ENCODE peak calls at places on chromosome 3, in seven cellular contexts. P is mesothelial cell of epicardium, V is A549, H is cardiac fibroblast, F is suprapubic skin, K is heart left ventricle, U is tibial nerve. Z is an unnamed sample.

GRCh38 chr3:136194409-136195257 is 1.5 kb downstream of the MSL2 start:
- DNase-seq in P (peak; percentile 38), V (no peak), H (peak; percentile 20), F (no peak), K (no peak), U (peak; percentile 14), Z (peak; percentile 12)

GRCh38 chr3:6770376-6770648 is 90.6 kb upstream of the GRM7 start:
- DNase-seq in P (no peak), V (no peak), H (no peak), F (no peak), K (no peak), U (no peak), Z (no peak)

GRCh38 chr3:168002786-168003368 is 92.8 kb downstream of the GOLIM4 start:
- DNase-seq in P (no peak), V (peak; percentile 26), H (peak; percentile 54), F (no peak), K (no peak), U (no peak), Z (no peak)

GRCh38 chr3:52225452-52226228 is at the start of gene TLR9:
- DNase-seq in P (no peak), V (no peak), H (no peak), F (peak; percentile 49), K (no peak), U (no peak), Z (no peak)

GRCh38 chr3:84224262-84224661 is 734.5 kb upstream of the CADM2 start:
- DNase-seq in P (no peak), V (no peak), H (no peak), F (no peak), K (no peak), U (no peak), Z (no peak)

GRCh38 chr3:20572473-20572872 is 386.5 kb upstream of the SGO1 start:
- DNase-seq in P (no peak), V (no peak), H (no peak), F (no peak), K (no peak), U (no peak), Z (no peak)

GRCh38 chr3:126538966-126539365 is 15.0 kb downstream of the CHST13 start:
- DNase-seq in P (no peak), V (no peak), H (no peak), F (no peak), K (no peak), U (no peak), Z (no peak)

GRCh38 chr3:24683511-24684384 is 189.1 kb upstream of the THRB start:
- DNase-seq in P (no peak), V (peak; percentile 67), H (peak; percentile 83), F (no peak), K (no peak), U (no peak), Z (no peak)

GRCh38 chr3:39413691-39414420 is 7.3 kb downstream of the RPSA start:
- DNase-seq in P (no peak), V (no peak), H (peak; percentile 43), F (no peak), K (no peak), U (no peak), Z (no peak)

GRCh38 chr3:78911394-78911793 is 856.4 kb downstream of the ROBO1 start:
- DNase-seq in P (no peak), V (no peak), H (no peak), F (no peak), K (no peak), U (no peak), Z (no peak)

GRCh38 chr3:13722178-13722577 is 157.7 kb downstream of the WNT7A start:
- DNase-seq in P (no peak), V (no peak), H (no peak), F (no peak), K (no peak), U (no peak), Z (no peak)

GRCh38 chr3:112124901-112125607 is 8.0 kb downstream of the GCSAM start:
- DNase-seq in P (no peak), V (no peak), H (no peak), F (no peak), K (no peak), U (no peak), Z (no peak)

GRCh38 chr3:194117114-194117845 is 18.7 kb upstream of the HES1 start:
- DNase-seq in P (no peak), V (no peak), H (no peak), F (no peak), K (no peak), U (no peak), Z (no peak)

GRCh38 chr3:60651799-60652198 is 599.5 kb downstream of the FHIT start:
- DNase-seq in P (no peak), V (no peak), H (no peak), F (no peak), K (no peak), U (no peak), Z (no peak)

GRCh38 chr3:196609815-196610515 is 29.5 kb upstream of the NRROS start:
- DNase-seq in P (no peak), V (no peak), H (no peak), F (no peak), K (no peak), U (no peak), Z (no peak)

GRCh38 chr3:78887608-78888011 is 880.2 kb downstream of the ROBO1 start:
- DNase-seq in P (no peak), V (no peak), H (peak; percentile 30), F (no peak), K (no peak), U (no peak), Z (no peak)

GRCh38 chr3:155078959-155079794 is 942 bp upstream of the MME start:
- DNase-seq in P (peak; percentile 39), V (no peak), H (peak; percentile 70), F (no peak), K (no peak), U (no peak), Z (no peak)

DNA sequence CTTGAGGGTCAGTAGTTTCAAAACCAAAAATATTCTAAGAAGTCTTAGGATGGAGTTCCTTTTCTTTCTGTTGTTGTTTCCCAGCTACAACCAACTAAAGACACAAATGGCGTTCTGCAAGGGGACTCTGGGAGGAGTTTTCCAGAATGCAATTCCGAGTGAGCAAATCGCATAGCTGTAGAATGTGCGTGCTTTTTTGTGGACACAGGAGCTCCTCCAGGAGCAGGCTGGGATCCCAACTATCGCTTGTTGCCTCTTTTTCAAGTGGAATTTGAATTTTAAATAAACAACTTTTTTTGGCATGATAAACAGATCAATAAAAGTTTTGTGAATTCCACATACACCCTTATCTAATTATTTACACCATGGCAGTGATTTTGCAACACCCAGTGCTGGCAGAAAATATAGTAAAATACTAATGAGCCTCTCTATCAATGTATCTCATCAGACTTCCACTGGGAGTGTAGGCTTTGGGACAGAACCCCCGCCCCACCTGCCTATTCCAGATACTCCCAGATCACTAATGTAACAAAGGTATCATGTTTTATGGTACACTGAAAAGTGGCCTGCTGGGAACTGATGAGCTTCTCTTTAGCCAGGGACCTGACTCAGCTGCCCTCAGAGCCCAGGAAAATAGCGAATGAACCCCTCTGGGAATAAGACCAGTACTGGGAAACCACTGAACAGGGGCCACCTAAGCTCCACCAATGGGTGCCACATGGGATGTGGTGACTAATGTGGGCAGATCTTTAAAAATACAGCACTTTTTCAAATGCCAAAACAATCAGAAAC is 66.4 kb downstream of the LMCD1 start:
- DNase-seq in P (no peak), V (no peak), H (no peak), F (no peak), K (no peak), U (no peak), Z (no peak)
- TF ChIP-seq CTCF in P (no peak), V (no peak), H (no peak), F (no peak), K (no peak), U (no peak), Z (no peak)

GRCh38 chr3:141050576-141050912 is 603 bp upstream of the SPSB4 start:
- DNase-seq in P (no peak), V (peak; percentile 6), H (no peak), F (no peak), K (no peak), U (no peak), Z (no peak)

GRCh38 chr3:141050913-141051632 is at the start of gene SPSB4:
- DNase-seq in P (peak; percentile 85), V (peak; percentile 47), H (peak; percentile 19), F (no peak), K (peak; percentile 85), U (no peak), Z (peak; percentile 85)

GRCh38 chr3:141052570-141053069 is 1.5 kb downstream of the SPSB4 start:
- DNase-seq in P (peak; percentile 39), V (no peak), H (no peak), F (no peak), K (no peak), U (no peak), Z (peak; percentile 56)

GRCh38 chr3:141049681-141050080 is 1.5 kb upstream of the SPSB4 start:
- DNase-seq in P (no peak), V (peak; percentile 18), H (no peak), F (no peak), K (no peak), U (no peak), Z (no peak)

GRCh38 chr3:141051641-141052569 is 758 bp downstream of the SPSB4 start:
- DNase-seq in P (peak; percentile 59), V (peak; percentile 37), H (peak; percentile 9), F (no peak), K (no peak), U (no peak), Z (peak; percentile 58)
- TF ChIP-seq CTCF in P (no peak), V (no peak), H (no peak), F (no peak), K (no peak), U (no peak), Z (no peak)

DNA sequence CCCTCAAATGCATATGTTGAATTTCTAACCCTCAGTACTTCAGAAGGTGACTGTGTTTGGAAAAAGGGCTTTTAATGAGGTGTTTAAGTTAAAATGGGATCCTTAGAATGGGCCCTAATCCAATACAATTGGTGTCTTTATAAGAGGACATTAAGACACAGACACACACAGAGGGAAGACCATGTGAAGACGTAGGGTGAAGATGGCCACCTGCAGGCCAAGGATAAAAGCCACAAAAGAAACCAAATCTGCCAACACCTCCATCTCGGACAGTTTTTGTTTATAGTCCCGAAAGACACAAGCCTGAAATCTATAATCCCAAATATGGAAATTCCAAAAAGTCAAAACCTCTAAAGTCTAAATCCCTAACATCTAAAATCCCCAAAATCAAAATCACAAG is 4.1 kb upstream of the MASP1 start:
- DNase-seq in P (no peak), V (peak; percentile 14), H (no peak), F (no peak), K (no peak), U (no peak), Z (no peak)
- TF ChIP-seq CTCF in P (no peak), V (no peak), H (peak; percentile 37), F (no peak), K (no peak), U (no peak), Z (peak; percentile 28)

GRCh38 chr3:181752202-181752671 is 40.5 kb downstream of the SOX2 start:
- DNase-seq in P (no peak), V (no peak), H (no peak), F (no peak), K (no peak), U (no peak), Z (peak; percentile 45)
- TF ChIP-seq CTCF in P (no peak), V (no peak), H (no peak), F (no peak), K (no peak), U (no peak), Z (no peak)

GRCh38 chr3:66326340-66326739 is 105.5 kb downstream of the SLC25A26 start:
- DNase-seq in P (no peak), V (no peak), H (no peak), F (no peak), K (no peak), U (no peak), Z (no peak)
- TF ChIP-seq CTCF in P (no peak), V (no peak), H (no peak), F (no peak), K (no peak), U (no peak), Z (no peak)